ENCODE peak calls at places on chromosomes 2 and 18, in five cellular contexts. One of them, this sample, is unnamed.

GRCh38 chr2:226800941-226801784 is 1.5 kb upstream of the IRS1 start:
- DNase-seq in heart left ventricle: peak; percentile 88
- DNase-seq in SJSA1: no peak
- DNase-seq in thyroid gland: peak; percentile 94
- DNase-seq in breast epithelium: peak; percentile 77
- DNase-seq in this sample: no peak

GRCh38 chr2:177731384-177731783 is 338.8 kb downstream of the AGPS start:
- DNase-seq in heart left ventricle: no peak
- DNase-seq in SJSA1: no peak
- DNase-seq in thyroid gland: no peak
- DNase-seq in breast epithelium: no peak
- DNase-seq in this sample: no peak

GRCh38 chr2:236823230-236823629 is 253.6 kb downstream of the ACKR3 start:
- DNase-seq in heart left ventricle: no peak
- DNase-seq in SJSA1: no peak
- DNase-seq in thyroid gland: no peak
- DNase-seq in breast epithelium: no peak
- DNase-seq in this sample: no peak

GRCh38 chr2:107588181-107588580 is 238.5 kb upstream of the RGPD4 start:
- DNase-seq in heart left ventricle: no peak
- DNase-seq in SJSA1: no peak
- DNase-seq in thyroid gland: no peak
- DNase-seq in breast epithelium: no peak
- DNase-seq in this sample: no peak

GRCh38 chr18:23912356-23912755 is 102.2 kb upstream of the TTC39C start:
- DNase-seq in heart left ventricle: no peak
- DNase-seq in SJSA1: no peak
- DNase-seq in thyroid gland: no peak
- DNase-seq in breast epithelium: no peak
- DNase-seq in this sample: no peak

GRCh38 chr2:109045505-109045904 is 56.5 kb upstream of the EDAR start:
- DNase-seq in heart left ventricle: no peak
- DNase-seq in SJSA1: no peak
- DNase-seq in thyroid gland: no peak
- DNase-seq in breast epithelium: no peak
- DNase-seq in this sample: no peak

GRCh38 chr2:71646028-71646427 is 192.7 kb downstream of the DYSF start:
- DNase-seq in heart left ventricle: no peak
- DNase-seq in SJSA1: no peak
- DNase-seq in thyroid gland: peak; percentile 65
- DNase-seq in breast epithelium: no peak
- DNase-seq in this sample: no peak

GRCh38 chr18:23880931-23881330 is 133.6 kb upstream of the TTC39C start:
- DNase-seq in heart left ventricle: no peak
- DNase-seq in SJSA1: no peak
- DNase-seq in thyroid gland: no peak
- DNase-seq in breast epithelium: no peak
- DNase-seq in this sample: no peak

GRCh38 chr2:150732064-150732463 is 244.6 kb upstream of the RND3 start:
- DNase-seq in heart left ventricle: no peak
- DNase-seq in SJSA1: no peak
- DNase-seq in thyroid gland: no peak
- DNase-seq in breast epithelium: no peak
- DNase-seq in this sample: no peak

GRCh38 chr2:49005261-49005660 is 149.1 kb downstream of the FSHR start:
- DNase-seq in heart left ventricle: no peak
- DNase-seq in SJSA1: no peak
- DNase-seq in thyroid gland: no peak
- DNase-seq in breast epithelium: no peak
- DNase-seq in this sample: no peak

GRCh38 chr2:179936654-179937053 is 70.4 kb downstream of the CWC22 start:
- DNase-seq in heart left ventricle: no peak
- DNase-seq in SJSA1: no peak
- DNase-seq in thyroid gland: peak; percentile 2
- DNase-seq in breast epithelium: no peak
- DNase-seq in this sample: peak; percentile 52

GRCh38 chr2:203018181-203018580 is 3.5 kb downstream of the NBEAL1 start:
- DNase-seq in heart left ventricle: no peak
- DNase-seq in SJSA1: no peak
- DNase-seq in thyroid gland: no peak
- DNase-seq in breast epithelium: no peak
- DNase-seq in this sample: no peak

GRCh38 chr2:173990970-173991819 is 26.0 kb upstream of the SP3 start:
- DNase-seq in heart left ventricle: peak; percentile 82
- DNase-seq in SJSA1: peak; percentile 25
- DNase-seq in thyroid gland: peak; percentile 89
- DNase-seq in breast epithelium: peak; percentile 66
- DNase-seq in this sample: peak; percentile 74

GRCh38 chr2:152445375-152445774 is 110.4 kb downstream of the FMNL2 start:
- DNase-seq in heart left ventricle: no peak
- DNase-seq in SJSA1: no peak
- DNase-seq in thyroid gland: no peak
- DNase-seq in breast epithelium: no peak
- DNase-seq in this sample: no peak

GRCh38 chr2:154489271-154489858 is 209.1 kb upstream of the KCNJ3 start:
- DNase-seq in heart left ventricle: no peak
- DNase-seq in SJSA1: no peak
- DNase-seq in thyroid gland: no peak
- DNase-seq in breast epithelium: no peak
- DNase-seq in this sample: no peak

GRCh38 chr2:230691005-230691647 is 21.5 kb upstream of the CAB39 start:
- DNase-seq in heart left ventricle: no peak
- DNase-seq in SJSA1: peak; percentile 81
- DNase-seq in thyroid gland: peak; percentile 42
- DNase-seq in breast epithelium: no peak
- DNase-seq in this sample: peak; percentile 58

GRCh38 chr2:101053117-101053516 is 51.0 kb downstream of the RPL31 start:
- DNase-seq in heart left ventricle: no peak
- DNase-seq in SJSA1: no peak
- DNase-seq in thyroid gland: no peak
- DNase-seq in breast epithelium: no peak
- DNase-seq in this sample: no peak

GRCh38 chr18:55418439-55418838 is 169.6 kb downstream of the TCF4 start:
- DNase-seq in heart left ventricle: no peak
- DNase-seq in SJSA1: no peak
- DNase-seq in thyroid gland: no peak
- DNase-seq in breast epithelium: no peak
- DNase-seq in this sample: no peak

GRCh38 chr2:171410101-171410500 is 23.7 kb downstream of the METTL8 start:
- DNase-seq in heart left ventricle: no peak
- DNase-seq in SJSA1: no peak
- DNase-seq in thyroid gland: no peak
- DNase-seq in breast epithelium: no peak
- DNase-seq in this sample: no peak

GRCh38 chr2:148244593-148245292 is 223.9 kb downstream of the MBD5 start:
- DNase-seq in heart left ventricle: no peak
- DNase-seq in SJSA1: no peak
- DNase-seq in thyroid gland: no peak
- DNase-seq in breast epithelium: no peak
- DNase-seq in this sample: no peak

GRCh38 chr2:191030521-191031154 is 16.7 kb upstream of the STAT1 start:
- DNase-seq in heart left ventricle: no peak
- DNase-seq in SJSA1: no peak
- DNase-seq in thyroid gland: peak; percentile 13
- DNase-seq in breast epithelium: no peak
- DNase-seq in this sample: peak; percentile 77

GRCh38 chr2:153455403-153455802 is 23.2 kb downstream of the RPRM start:
- DNase-seq in heart left ventricle: no peak
- DNase-seq in SJSA1: no peak
- DNase-seq in thyroid gland: no peak
- DNase-seq in breast epithelium: no peak
- DNase-seq in this sample: no peak

GRCh38 chr2:98039085-98039756 is 43.5 kb upstream of the TMEM131 start:
- DNase-seq in heart left ventricle: no peak
- DNase-seq in SJSA1: peak; percentile 8
- DNase-seq in thyroid gland: peak; percentile 2
- DNase-seq in breast epithelium: no peak
- DNase-seq in this sample: no peak

GRCh38 chr2:135819211-135819610 is 17.8 kb downstream of the LCT start:
- DNase-seq in heart left ventricle: no peak
- DNase-seq in SJSA1: peak; percentile 53
- DNase-seq in thyroid gland: no peak
- DNase-seq in breast epithelium: no peak
- DNase-seq in this sample: no peak

GRCh38 chr2:57981369-57981768 is 65.2 kb upstream of the VRK2 start:
- DNase-seq in heart left ventricle: no peak
- DNase-seq in SJSA1: no peak
- DNase-seq in thyroid gland: no peak
- DNase-seq in breast epithelium: no peak
- DNase-seq in this sample: no peak

GRCh38 chr2:162196611-162197010 is 44.6 kb upstream of the GCG start:
- DNase-seq in heart left ventricle: no peak
- DNase-seq in SJSA1: no peak
- DNase-seq in thyroid gland: no peak
- DNase-seq in breast epithelium: no peak
- DNase-seq in this sample: no peak

GRCh38 chr2:99771691-99772333 is 282.0 kb upstream of the REV1 start:
- DNase-seq in heart left ventricle: peak; percentile 69
- DNase-seq in SJSA1: no peak
- DNase-seq in thyroid gland: no peak
- DNase-seq in breast epithelium: no peak
- DNase-seq in this sample: no peak

GRCh38 chr18:63207154-63207790 is 112.3 kb downstream of the BCL2 start:
- DNase-seq in heart left ventricle: no peak
- DNase-seq in SJSA1: no peak
- DNase-seq in thyroid gland: no peak
- DNase-seq in breast epithelium: no peak
- DNase-seq in this sample: peak; percentile 4

GRCh38 chr2:144924827-144925226 is 404.9 kb upstream of the ZEB2 start:
- DNase-seq in heart left ventricle: no peak
- DNase-seq in SJSA1: no peak
- DNase-seq in thyroid gland: no peak
- DNase-seq in breast epithelium: no peak
- DNase-seq in this sample: peak; percentile 49

GRCh38 chr18:54717673-54718435 is 110.4 kb upstream of the RAB27B start:
- DNase-seq in heart left ventricle: no peak
- DNase-seq in SJSA1: no peak
- DNase-seq in thyroid gland: peak; percentile 6
- DNase-seq in breast epithelium: no peak
- DNase-seq in this sample: no peak

GRCh38 chr18:79698668-79699335 is 19.2 kb downstream of the CTDP1 start:
- DNase-seq in heart left ventricle: no peak
- DNase-seq in SJSA1: peak; percentile 88
- DNase-seq in thyroid gland: no peak
- DNase-seq in breast epithelium: no peak
- DNase-seq in this sample: no peak

GRCh38 chr18:54939375-54939917 is 19.8 kb downstream of the CCDC68 start:
- DNase-seq in heart left ventricle: no peak
- DNase-seq in SJSA1: no peak
- DNase-seq in thyroid gland: no peak
- DNase-seq in breast epithelium: no peak
- DNase-seq in this sample: no peak

GRCh38 chr2:102806250-102806837 is 44.5 kb downstream of the TMEM182 start:
- DNase-seq in heart left ventricle: no peak
- DNase-seq in SJSA1: peak; percentile 48
- DNase-seq in thyroid gland: peak; percentile 70
- DNase-seq in breast epithelium: peak; percentile 64
- DNase-seq in this sample: peak; percentile 84

GRCh38 chr2:37982147-37982582 is 57.1 kb downstream of the RMDN2 start:
- DNase-seq in heart left ventricle: no peak
- DNase-seq in SJSA1: peak; percentile 69
- DNase-seq in thyroid gland: peak; percentile 78
- DNase-seq in breast epithelium: peak; percentile 74
- DNase-seq in this sample: peak; percentile 71

GRCh38 chr2:64049633-64050220 is 30.5 kb upstream of the VPS54 start:
- DNase-seq in heart left ventricle: no peak
- DNase-seq in SJSA1: peak; percentile 60
- DNase-seq in thyroid gland: peak; percentile 60
- DNase-seq in breast epithelium: no peak
- DNase-seq in this sample: peak; percentile 78

GRCh38 chr2:35298493-35298892 is 1057.1 kb upstream of the CRIM1 start:
- DNase-seq in heart left ventricle: no peak
- DNase-seq in SJSA1: no peak
- DNase-seq in thyroid gland: peak; percentile 78
- DNase-seq in breast epithelium: no peak
- DNase-seq in this sample: peak; percentile 18

GRCh38 chr2:35301349-35301748 is 1054.2 kb upstream of the CRIM1 start:
- DNase-seq in heart left ventricle: no peak
- DNase-seq in SJSA1: no peak
- DNase-seq in thyroid gland: no peak
- DNase-seq in breast epithelium: no peak
- DNase-seq in this sample: no peak

GRCh38 chr2:35294636-35295263 is 1060.8 kb upstream of the CRIM1 start:
- DNase-seq in heart left ventricle: no peak
- DNase-seq in SJSA1: no peak
- DNase-seq in thyroid gland: no peak
- DNase-seq in breast epithelium: no peak
- DNase-seq in this sample: no peak

GRCh38 chr2:35293261-35293660 is 1062.3 kb upstream of the CRIM1 start:
- DNase-seq in heart left ventricle: no peak
- DNase-seq in SJSA1: no peak
- DNase-seq in thyroid gland: no peak
- DNase-seq in breast epithelium: no peak
- DNase-seq in this sample: no peak

GRCh38 chr2:35297403-35297802 is 1058.2 kb upstream of the CRIM1 start:
- DNase-seq in heart left ventricle: no peak
- DNase-seq in SJSA1: no peak
- DNase-seq in thyroid gland: no peak
- DNase-seq in breast epithelium: no peak
- DNase-seq in this sample: no peak
- H3K36me3 ChIP-seq in heart left ventricle: no peaks in the 10 kb centered on the region
- H3K36me3 ChIP-seq in SJSA1: no peaks in the 10 kb centered on the region
- H3K36me3 ChIP-seq in thyroid gland: no peaks in the 10 kb centered on the region
- H3K36me3 ChIP-seq in breast epithelium: no peaks in the 10 kb centered on the region
- H3K36me3 ChIP-seq in this sample: no peaks in the 10 kb centered on the region

GRCh38 chr2:42581257-42581656 is 12.8 kb downstream of the MTA3 start:
- DNase-seq in heart left ventricle: no peak
- DNase-seq in SJSA1: no peak
- DNase-seq in thyroid gland: no peak
- DNase-seq in breast epithelium: no peak
- DNase-seq in this sample: no peak
- H3K36me3 ChIP-seq in heart left ventricle: peaks cover 36% of the 10 kb centered on the region
- H3K36me3 ChIP-seq in SJSA1: peaks cover 31% of the 10 kb centered on the region
- H3K36me3 ChIP-seq in thyroid gland: peaks cover 6% of the 10 kb centered on the region
- H3K36me3 ChIP-seq in breast epithelium: no peaks in the 10 kb centered on the region
- H3K36me3 ChIP-seq in this sample: peaks cover 54% of the 10 kb centered on the region

GRCh38 chr18:901769-902168 is 2.9 kb upstream of the ADCYAP1 start:
- DNase-seq in heart left ventricle: no peak
- DNase-seq in SJSA1: no peak
- DNase-seq in thyroid gland: no peak
- DNase-seq in breast epithelium: no peak
- DNase-seq in this sample: no peak
- H3K36me3 ChIP-seq in heart left ventricle: no peaks in the 10 kb centered on the region
- H3K36me3 ChIP-seq in SJSA1: no peaks in the 10 kb centered on the region
- H3K36me3 ChIP-seq in thyroid gland: no peaks in the 10 kb centered on the region
- H3K36me3 ChIP-seq in breast epithelium: no peaks in the 10 kb centered on the region
- H3K36me3 ChIP-seq in this sample: no peaks in the 10 kb centered on the region

DNA sequence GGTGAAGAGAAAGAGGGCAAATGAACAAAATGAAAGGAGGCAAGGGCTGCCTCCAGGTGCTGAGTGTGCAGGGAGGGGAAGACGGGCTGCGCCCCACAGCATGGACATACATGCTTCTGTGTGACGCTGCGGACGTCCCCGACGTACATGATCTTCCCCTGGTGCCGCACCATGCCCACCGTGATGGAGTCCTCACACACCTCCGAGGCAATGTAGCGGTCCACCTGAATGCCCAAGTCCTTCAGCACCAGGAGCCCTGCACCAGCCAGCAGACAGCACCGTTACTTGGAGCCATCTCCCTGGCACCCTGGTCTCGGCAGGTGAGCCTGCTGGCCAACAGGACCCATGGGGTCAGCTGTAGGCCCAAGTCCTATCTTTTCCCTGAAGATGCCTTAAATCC is 73.1 kb upstream of the POMC start:
- DNase-seq in heart left ventricle: peak; percentile 7
- DNase-seq in SJSA1: no peak
- DNase-seq in thyroid gland: no peak
- DNase-seq in breast epithelium: no peak
- DNase-seq in this sample: no peak
- H3K36me3 ChIP-seq in heart left ventricle: peaks cover 95% of the 10 kb centered on the region
- H3K36me3 ChIP-seq in SJSA1: peaks cover 9% of the 10 kb centered on the region
- H3K36me3 ChIP-seq in thyroid gland: peaks cover 86% of the 10 kb centered on the region
- H3K36me3 ChIP-seq in breast epithelium: peaks cover 27% of the 10 kb centered on the region
- H3K36me3 ChIP-seq in this sample: peaks cover 88% of the 10 kb centered on the region